ENCODE peak calls at places on chromosome 15, in seven cellular contexts. C is IMR-90, Y is testis, U is OCI-LY7, M is psoas muscle, O is neural progenitor cell, P is mesenchymal stem cell. V is an unnamed sample. For H3K4me1, the result is how much of the 10 kb centered on the place peaks cover.

GRCh38 chr15:67048281-67049279 is 16.8 kb upstream of the SMAD3 start:
- DNase-seq in M (no peak), Y (no peak), U (no peak), C (peak), O (no peak), P (peak), V (peak)

GRCh38 chr15:62782100-62782791 is 260.3 kb upstream of the TPM1 start:
- DNase-seq in U (peak), M (peak), O (peak), P (peak), C (peak), Y (peak), V (peak)

GRCh38 chr15:84773716-84774115 is 25.3 kb downstream of the ZNF592 start:
- DNase-seq in P (no peak), Y (no peak), O (no peak), M (no peak), C (no peak), U (no peak), V (no peak)

GRCh38 chr15:77517579-77517978 is 96.9 kb downstream of the HMG20A start:
- DNase-seq in P (no peak), C (no peak), Y (no peak), M (peak), O (no peak), U (no peak), V (no peak)

GRCh38 chr15:55343168-55343567 is 24.1 kb downstream of the PIGB start:
- DNase-seq in O (no peak), C (no peak), Y (no peak), M (no peak), P (no peak), U (no peak), V (no peak)

GRCh38 chr15:70478251-70478990 is 284.9 kb downstream of the UACA start:
- DNase-seq in U (peak), C (no peak), M (no peak), P (no peak), Y (no peak), O (no peak), V (no peak)

GRCh38 chr15:31437686-31438085 is 111.1 kb downstream of the KLF13 start:
- DNase-seq in M (no peak), C (no peak), P (no peak), O (no peak), U (peak), Y (no peak), V (no peak)

GRCh38 chr15:73522011-73522410 is 79.0 kb downstream of the REC114 start:
- DNase-seq in C (no peak), U (no peak), O (no peak), Y (no peak), M (no peak), P (no peak), V (no peak)

GRCh38 chr15:56934269-56934668 is 15.8 kb downstream of the TCF12 start:
- DNase-seq in C (peak), M (no peak), P (no peak), U (no peak), O (no peak), Y (no peak), V (no peak)

GRCh38 chr15:40558952-40559742 is 5.7 kb downstream of the CCDC32 start:
- DNase-seq in P (no peak), M (no peak), Y (no peak), U (no peak), O (no peak), C (no peak), V (no peak)

GRCh38 chr15:27743078-27743477 is 356.0 kb downstream of the OCA2 start:
- DNase-seq in P (no peak), C (no peak), O (no peak), M (no peak), Y (peak), U (no peak), V (no peak)

GRCh38 chr15:60673156-60673555 is 194.2 kb upstream of the ICE2 start:
- DNase-seq in M (no peak), O (no peak), P (no peak), C (no peak), Y (no peak), U (no peak), V (no peak)

GRCh38 chr15:55915221-55915620 is 78.2 kb downstream of the NEDD4 start:
- DNase-seq in C (no peak), O (no peak), U (no peak), P (no peak), Y (no peak), M (no peak), V (no peak)

GRCh38 chr15:66894363-66894762 is 171.0 kb upstream of the SMAD3 start:
- DNase-seq in M (no peak), C (no peak), P (no peak), O (no peak), Y (peak), U (no peak), V (no peak)

GRCh38 chr15:34304613-34305012 is 33.0 kb downstream of the SLC12A6 start:
- DNase-seq in P (peak), Y (no peak), M (no peak), C (peak), U (no peak), O (no peak), V (no peak)

GRCh38 chr15:28944286-28944685 is 58.5 kb downstream of the APBA2 start:
- DNase-seq in U (no peak), C (no peak), O (no peak), Y (no peak), M (no peak), P (no peak), V (peak)

GRCh38 chr15:87500240-87500639 is 756.3 kb downstream of the NTRK3 start:
- DNase-seq in M (no peak), C (no peak), P (no peak), O (no peak), Y (no peak), U (no peak), V (no peak)

GRCh38 chr15:38053786-38054185 is 119.3 kb downstream of the TMCO5A start:
- DNase-seq in O (no peak), P (no peak), U (no peak), Y (no peak), M (no peak), C (peak), V (no peak)

GRCh38 chr15:38050529-38050928 is 116.1 kb downstream of the TMCO5A start:
- DNase-seq in O (no peak), M (no peak), P (peak), C (peak), Y (no peak), U (no peak), V (no peak)

GRCh38 chr15:38050988-38051387 is 116.5 kb downstream of the TMCO5A start:
- DNase-seq in C (no peak), O (no peak), M (no peak), P (peak), U (no peak), Y (no peak), V (no peak)

GRCh38 chr15:38054488-38054887 is 120.0 kb downstream of the TMCO5A start:
- DNase-seq in U (no peak), Y (no peak), P (no peak), C (peak), M (no peak), O (no peak), V (no peak)

GRCh38 chr15:38053244-38053643 is 118.8 kb downstream of the TMCO5A start:
- DNase-seq in O (no peak), P (no peak), U (no peak), M (no peak), C (no peak), Y (no peak), V (no peak)
- H3K4me1 ChIP-seq in O (under half), P (under half), U (under half), M (under half), C (under half), Y (under half), V (under half)

DNA sequence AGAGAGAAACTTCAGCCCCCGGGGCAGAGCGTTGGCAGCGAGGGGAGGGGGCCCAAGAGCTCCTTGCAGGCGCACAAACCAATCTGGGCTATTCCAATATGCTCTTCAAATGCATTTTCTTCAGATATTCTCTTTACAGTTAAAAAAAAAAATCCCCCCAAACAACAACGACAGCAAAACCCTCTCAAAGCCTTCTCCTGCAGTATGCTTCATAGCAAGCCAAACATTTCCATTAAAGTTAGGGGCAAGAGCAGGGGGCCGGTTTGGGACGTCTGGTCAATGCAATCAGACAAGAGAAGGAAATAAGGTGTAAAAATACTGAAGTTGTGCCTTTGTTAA is 237 bp upstream of the CTXND1 start:
- DNase-seq in M (no peak), Y (no peak), P (no peak), U (no peak), C (no peak), O (no peak), V (no peak)
- H3K4me3 ChIP-seq in M (peak), Y (no peak), P (peak), U (no peak), C (no peak), O (peak), V (peak)

GRCh38 chr15:90582553-90582952 is 52.8 kb downstream of the CRTC3 start:
- DNase-seq in O (no peak), M (no peak), P (no peak), U (no peak), C (no peak), Y (no peak), V (no peak)

GRCh38 chr15:90580946-90581345 is 51.2 kb downstream of the CRTC3 start:
- DNase-seq in M (no peak), C (no peak), O (no peak), Y (no peak), P (no peak), U (no peak), V (no peak)

GRCh38 chr15:90583471-90584252 is 53.9 kb downstream of the CRTC3 start:
- DNase-seq in P (no peak), C (no peak), Y (peak), M (no peak), O (peak), U (peak), V (no peak)

GRCh38 chr15:90580541-90580940 is 50.8 kb downstream of the CRTC3 start:
- DNase-seq in U (no peak), M (no peak), C (no peak), Y (no peak), P (no peak), O (no peak), V (no peak)

GRCh38 chr15:90581771-90582471 is 52.2 kb downstream of the CRTC3 start:
- DNase-seq in Y (no peak), O (no peak), P (no peak), M (no peak), U (peak), C (no peak), V (no peak)
- H3K27ac ChIP-seq in Y (no peak), O (peak), P (no peak), M (peak), U (peak), C (no peak), V (no peak)

DNA sequence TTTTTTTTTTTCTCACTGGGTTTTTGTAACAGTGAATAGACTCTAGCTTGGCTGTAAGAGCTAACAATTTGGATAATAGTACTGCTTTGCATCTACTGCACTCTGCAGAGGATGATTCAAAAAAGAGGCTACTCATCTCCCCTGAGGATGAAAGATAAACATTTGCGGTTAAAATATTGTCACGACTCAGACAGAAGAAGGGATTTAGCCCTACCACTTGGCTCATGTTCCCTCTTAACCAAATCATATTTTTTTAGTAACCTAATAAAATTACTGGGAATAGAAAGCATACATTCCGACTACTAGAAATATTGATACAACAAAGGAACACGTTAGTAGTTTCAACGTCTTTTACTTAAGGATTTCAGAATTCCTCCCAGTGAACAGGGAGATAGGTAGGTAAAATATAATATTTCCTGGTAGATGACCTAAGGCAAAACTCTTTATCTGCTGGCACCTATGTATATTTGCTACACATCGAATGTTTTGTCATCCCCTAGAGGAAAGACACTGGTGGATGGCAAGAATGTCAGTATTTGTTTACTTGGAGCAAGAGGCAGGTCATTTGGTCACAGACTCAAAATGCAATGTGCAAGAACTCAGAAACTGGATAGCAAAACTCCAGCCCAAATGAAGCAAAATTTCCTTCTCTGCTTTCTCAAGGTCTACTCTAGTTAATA is 110.8 kb downstream of the GREM1 start:
- DNase-seq in Y (no peak), M (no peak), U (no peak), C (peak), P (peak), O (no peak), V (no peak)
- H3K4me1 ChIP-seq in Y (under half), M (under half), U (under half), C (under half), P (under half), O (under half), V (under half)